ENCODE peak calls at places on chromosomes 16 and 17, in five cellular contexts. M is uterus, Z is IMR-90, J is ovary, V is breast epithelium. K is an unnamed sample.

GRCh38 chr17:75681289-75681688 is 14.2 kb downstream of the SAP30BP start:
- DNase-seq in M (no peak), Z (peak), J (peak), V (no peak), K (no peak)

GRCh38 chr16:67114793-67115192 is 5.1 kb downstream of the PHAF1 start:
- DNase-seq in Z (peak), J (no peak), V (no peak), M (no peak), K (no peak)

GRCh38 chr17:18877104-18877503 is 19.2 kb downstream of the PRPSAP2 start:
- DNase-seq in Z (peak), M (no peak), V (no peak), J (no peak), K (no peak)

GRCh38 chr16:12572316-12572985 is 231.2 kb downstream of the CPPED1 start:
- DNase-seq in M (no peak), Z (no peak), V (no peak), J (no peak), K (no peak)

GRCh38 chr16:14088155-14088753 is 17.1 kb downstream of the MRTFB start:
- DNase-seq in J (no peak), V (no peak), Z (no peak), M (no peak), K (no peak)

GRCh38 chr17:50452627-50453300 is 15.9 kb downstream of the CHAD start:
- DNase-seq in V (no peak), Z (peak), J (no peak), M (no peak), K (no peak)

GRCh38 chr16:58584831-58585505 is 44.7 kb downstream of the CNOT1 start:
- DNase-seq in M (no peak), V (no peak), Z (no peak), J (no peak), K (no peak)

GRCh38 chr17:72850410-72850809 is 242.1 kb downstream of the SLC39A11 start:
- DNase-seq in Z (peak), V (no peak), J (no peak), M (no peak), K (no peak)

GRCh38 chr17:82831041-82831817 is 8.6 kb downstream of the ZNF750 start:
- DNase-seq in M (no peak), J (peak), V (no peak), Z (no peak), K (no peak)

GRCh38 chr17:10149573-10150399 is 48.6 kb downstream of the GAS7 start:
- DNase-seq in Z (peak), J (no peak), V (no peak), M (no peak), K (no peak)

GRCh38 chr16:13176711-13177110 is 275.3 kb downstream of the SHISA9 start:
- DNase-seq in M (no peak), Z (no peak), J (no peak), V (no peak), K (no peak)

GRCh38 chr16:86618431-86619262 is 40.3 kb downstream of the FOXL1 start:
- DNase-seq in M (no peak), Z (peak), J (no peak), V (no peak), K (no peak)

DNA sequence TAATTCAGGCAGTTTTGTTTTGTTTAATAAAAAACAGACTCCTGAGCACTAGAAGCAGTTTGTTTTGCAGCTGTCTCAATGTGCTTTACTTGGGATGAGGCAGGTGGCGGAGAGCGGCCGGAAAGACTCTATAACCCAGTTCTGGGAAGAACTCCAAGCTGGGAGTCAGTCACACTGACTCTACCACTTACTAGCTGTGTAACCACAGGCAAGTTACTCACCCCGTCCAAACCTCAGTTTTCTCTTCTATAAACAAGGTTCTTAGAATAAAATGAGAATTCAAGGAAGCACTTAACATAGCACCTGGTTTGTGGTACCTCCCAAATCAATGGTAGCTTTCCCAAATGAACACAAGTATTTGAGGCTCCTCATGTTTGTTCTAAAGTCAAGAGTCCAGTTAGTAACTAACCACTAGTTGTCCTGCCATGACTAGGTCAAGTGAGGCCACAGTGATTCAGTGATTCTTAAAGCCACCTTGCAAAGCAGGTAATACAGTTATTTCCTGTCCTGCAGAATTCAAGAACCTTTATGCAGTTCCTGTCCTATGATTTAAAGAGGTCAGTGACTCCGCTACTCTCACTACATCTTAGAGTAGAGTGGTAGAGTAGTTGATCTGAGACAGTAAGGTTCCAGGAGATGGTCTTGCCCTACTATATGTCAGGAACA is 2.7 kb downstream of the TXNDC17 start:
- DNase-seq in Z (peak), M (no peak), V (no peak), J (no peak), K (no peak)
- TF ChIP-seq POLR2A in Z (no peak), M (no peak), V (no peak), J (no peak), K (no peak)

GRCh38 chr16:71484006-71484893 is 4.9 kb downstream of the ZNF19 start:
- DNase-seq in V (peak), Z (peak), J (peak), M (peak), K (peak)
- TF ChIP-seq POLR2A in V (peak), Z (peak), J (peak), M (peak), K (peak)

GRCh38 chr16:16857012-16857411 is 478.1 kb downstream of the NPIPA7 start:
- DNase-seq in M (no peak), J (no peak), Z (no peak), V (no peak), K (no peak)
- TF ChIP-seq POLR2A in M (no peak), J (no peak), Z (no peak), V (no peak), K (no peak)

GRCh38 chr17:8382052-8382879 is 727 bp downstream of the RPL26 start:
- DNase-seq in M (no peak), J (no peak), V (no peak), Z (no peak), K (no peak)

GRCh38 chr17:8380049-8380448 is 2.9 kb downstream of the RPL26 start:
- DNase-seq in M (no peak), J (no peak), V (no peak), Z (no peak), K (no peak)

GRCh38 chr17:8384801-8385335 is 1.9 kb upstream of the RPL26 start:
- DNase-seq in J (no peak), V (no peak), Z (peak), M (no peak), K (no peak)

GRCh38 chr17:8382880-8383142 is 182 bp downstream of the RPL26 start:
- DNase-seq in V (no peak), Z (no peak), M (no peak), J (no peak), K (no peak)

DNA sequence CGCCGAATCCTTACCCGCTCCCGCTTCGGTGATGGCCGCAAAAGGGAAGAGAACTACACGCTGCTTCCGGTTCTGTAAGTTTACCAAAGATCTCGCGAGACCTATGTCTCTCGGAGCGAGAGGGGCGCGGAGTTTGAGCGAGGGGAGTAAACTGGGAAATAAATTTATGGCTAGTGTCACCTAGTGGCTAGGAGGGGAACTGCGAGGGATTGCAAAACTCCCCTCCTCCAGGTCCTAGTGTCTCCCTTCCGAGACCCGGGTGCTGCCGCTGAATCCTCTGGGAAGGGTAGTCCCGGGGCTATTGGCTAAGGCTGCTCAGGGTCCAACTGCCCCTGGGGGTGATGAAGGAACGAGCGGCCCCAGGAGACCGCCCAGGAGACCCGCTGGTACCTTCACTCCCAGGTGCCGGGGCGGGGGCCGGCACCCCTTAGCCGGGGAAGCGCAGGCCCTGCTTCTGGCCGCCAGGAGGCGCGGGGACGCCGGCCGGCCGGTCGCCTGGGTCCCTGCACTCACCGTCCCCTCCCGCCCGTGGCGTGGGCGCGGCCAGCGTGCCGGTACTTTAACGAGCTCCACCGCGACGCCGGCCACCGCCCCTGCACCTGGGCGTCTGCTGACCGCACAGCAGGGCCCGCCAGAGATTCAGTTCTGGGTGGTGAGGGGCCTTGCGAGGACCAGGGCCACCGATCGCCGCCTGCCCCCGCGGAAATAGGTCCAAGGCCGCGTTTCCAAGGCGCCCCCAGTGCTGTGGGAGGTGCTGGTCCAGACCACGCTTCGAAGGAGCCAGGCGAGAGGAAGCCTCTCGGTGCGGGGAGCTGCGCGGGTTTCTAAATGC is at the start of gene RPL26:
- DNase-seq in V (peak), J (peak), Z (peak), M (peak), K (peak)
- TF ChIP-seq POLR2A in V (peak), J (peak), Z (peak), M (peak), K (peak)

GRCh38 chr16:4767872-4768548 is 1.0 kb upstream of the ZNF500 start:
- DNase-seq in Z (peak), J (peak), M (peak), V (no peak), K (no peak)

GRCh38 chr16:4769306-4769638 is 2.3 kb upstream of the ZNF500 start:
- DNase-seq in J (no peak), M (no peak), V (no peak), Z (no peak), K (no peak)

GRCh38 chr16:4765511-4766474 is 1.2 kb downstream of the ZNF500 start:
- DNase-seq in V (no peak), Z (no peak), M (no peak), J (no peak), K (no peak)

GRCh38 chr16:4768549-4769305 is 1.8 kb upstream of the ZNF500 start:
- DNase-seq in Z (peak), M (peak), J (peak), V (peak), K (peak)

GRCh38 chr16:4766875-4767628 is at the start of gene ZNF500:
- DNase-seq in Z (peak), J (peak), V (peak), M (peak), K (peak)
- TF ChIP-seq POLR2A in Z (peak), J (no peak), V (no peak), M (peak), K (no peak)

GRCh38 chr16:2459647-2460390 is at the start of gene TEDC2:
- DNase-seq in Z (peak), V (peak), M (peak), J (peak), K (peak)
- TF ChIP-seq POLR2A in Z (no peak), V (no peak), M (no peak), J (no peak), K (no peak)

DNA sequence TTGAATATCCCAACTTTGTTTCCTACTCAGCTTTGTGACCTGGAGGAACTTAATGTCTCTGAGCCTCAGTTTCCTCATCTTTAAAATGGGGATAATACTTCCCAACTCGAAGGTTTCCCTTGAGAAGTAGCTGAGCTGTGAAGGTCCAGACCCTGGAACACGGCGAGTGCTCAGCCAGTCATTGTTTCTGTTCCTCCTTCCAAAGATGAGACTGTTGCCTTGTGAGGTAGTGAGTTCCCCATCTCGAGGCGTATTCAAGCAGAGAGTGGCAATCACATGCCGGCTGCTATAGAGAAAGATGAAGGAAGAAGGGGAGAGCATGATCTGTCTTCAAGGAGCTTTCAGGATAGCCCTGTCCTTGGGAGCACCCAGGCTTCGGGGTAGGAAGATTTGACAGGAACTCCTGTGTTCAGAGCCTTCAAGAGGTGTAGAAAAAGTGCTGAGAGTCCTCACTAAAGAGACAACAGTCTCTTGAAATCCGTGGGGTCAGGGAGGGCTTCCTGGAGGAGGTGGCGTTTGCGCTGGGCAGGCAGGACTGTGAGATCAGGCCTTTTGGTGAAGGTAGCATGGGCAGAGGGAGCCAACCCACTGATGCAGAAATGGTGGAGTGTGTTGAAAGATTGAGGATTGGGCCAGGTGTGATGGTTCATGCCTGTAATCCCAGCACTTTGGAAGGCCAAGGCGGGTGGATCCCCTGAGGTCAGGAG is 27.2 kb downstream of the SPNS2 start:
- DNase-seq in Z (no peak), M (no peak), V (no peak), J (no peak), K (no peak)
- TF ChIP-seq POLR2A in Z (no peak), M (no peak), V (no peak), J (no peak), K (no peak)